ENCODE peak calls at places on chromosomes 2 and 18, in five cellular contexts. D, J, E, S and A are unnamed samples.

GRCh38 chr2:11129598-11130449 is 25.4 kb upstream of the SLC66A3 start:
- DNase-seq in S (peak; percentile 89), D (no peak), J (no peak), E (peak; percentile 74), A (no peak)

GRCh38 chr2:46187112-46187618 is 110.0 kb upstream of the EPAS1 start:
- DNase-seq in J (no peak), D (peak; percentile 80), E (no peak), S (no peak), A (no peak)

GRCh38 chr18:43396266-43396665 is 119.0 kb upstream of the SYT4 start:
- DNase-seq in S (no peak), E (peak; percentile 5), J (no peak), D (no peak), A (no peak)

GRCh38 chr2:157334797-157335196 is 9.2 kb upstream of the ERMN start:
- DNase-seq in J (no peak), E (no peak), S (no peak), D (no peak), A (no peak)

GRCh38 chr2:143988082-143988481 is 531.8 kb downstream of the ZEB2 start:
- DNase-seq in D (no peak), J (no peak), S (no peak), E (no peak), A (no peak)

GRCh38 chr2:120511546-120512320 is 165.8 kb downstream of the INHBB start:
- DNase-seq in E (no peak), J (no peak), D (no peak), S (no peak), A (no peak)

GRCh38 chr2:85542777-85543176 is 3.8 kb downstream of the MAT2A start:
- DNase-seq in J (no peak), S (no peak), E (no peak), D (no peak), A (no peak)

GRCh38 chr2:136295168-136295567 is 177.2 kb upstream of the CXCR4 start:
- DNase-seq in D (no peak), J (no peak), E (no peak), S (no peak), A (no peak)

GRCh38 chr2:7813541-7814310 is 868.1 kb upstream of the ID2 start:
- DNase-seq in D (peak; percentile 15), S (no peak), J (peak; percentile 7), E (no peak), A (no peak)

GRCh38 chr2:168518555-168519066 is 62.5 kb downstream of the CERS6 start:
- DNase-seq in D (no peak), J (no peak), S (no peak), E (no peak), A (no peak)

GRCh38 chr2:82896117-82896516 is 1563.0 kb downstream of the SUCLG1 start:
- DNase-seq in D (no peak), E (no peak), J (no peak), S (no peak), A (no peak)

GRCh38 chr18:57743008-57743407 is 60.1 kb downstream of the ATP8B1 start:
- DNase-seq in E (no peak), D (peak; percentile 30), S (no peak), J (peak; percentile 40), A (no peak)

GRCh38 chr2:236309669-236310029 is 45.4 kb upstream of the ASB18 start:
- DNase-seq in D (no peak), S (peak; percentile 16), J (no peak), E (peak; percentile 37), A (no peak)

GRCh38 chr2:67108231-67108630 is 288.9 kb upstream of the ETAA1 start:
- DNase-seq in E (no peak), D (no peak), S (no peak), J (no peak), A (no peak)

GRCh38 chr2:187481543-187481942 is 33.5 kb upstream of the CALCRL start:
- DNase-seq in E (no peak), D (no peak), S (no peak), J (no peak), A (no peak)

GRCh38 chr2:208334230-208334629 is 68.2 kb downstream of the PIKFYVE start:
- DNase-seq in J (no peak), E (no peak), D (no peak), S (no peak), A (no peak)

GRCh38 chr2:104448661-104449410 is 405.1 kb upstream of the POU3F3 start:
- DNase-seq in E (no peak), D (no peak), S (no peak), J (no peak), A (no peak)

GRCh38 chr2:152525277-152525838 is 190.4 kb downstream of the FMNL2 start:
- DNase-seq in E (peak; percentile 49), D (no peak), S (no peak), J (no peak), A (no peak)

GRCh38 chr18:9055185-9055584 is 47.3 kb upstream of the NDUFV2 start:
- DNase-seq in S (no peak), D (peak; percentile 74), J (peak; percentile 40), E (peak; percentile 47), A (no peak)
- TF ChIP-seq CTCF in S (peak; percentile 78), D (peak; percentile 27), J (peak; percentile 32), E (peak; percentile 50), A (no peak)

GRCh38 chr2:216339456-216340279 is 32.6 kb downstream of the MARCHF4 start:
- DNase-seq in D (peak; percentile 44), S (no peak), J (no peak), E (peak; percentile 23), A (no peak)
- TF ChIP-seq CTCF in D (peak; percentile 42), S (no peak), J (peak; percentile 33), E (no peak), A (no peak)

GRCh38 chr2:177429688-177430325 is 37.2 kb downstream of the AGPS start:
- DNase-seq in D (peak; percentile 63), J (peak; percentile 29), E (no peak), S (no peak), A (no peak)

GRCh38 chr2:177432703-177433102 is 40.1 kb downstream of the AGPS start:
- DNase-seq in D (no peak), E (no peak), S (no peak), J (no peak), A (no peak)

GRCh38 chr2:177434475-177434874 is 41.9 kb downstream of the AGPS start:
- DNase-seq in S (no peak), D (no peak), E (no peak), J (no peak), A (no peak)

GRCh38 chr2:177430425-177430824 is 37.9 kb downstream of the AGPS start:
- DNase-seq in S (no peak), J (no peak), D (no peak), E (no peak), A (no peak)

GRCh38 chr2:177433402-177433801 is 40.8 kb downstream of the AGPS start:
- DNase-seq in D (no peak), J (no peak), S (no peak), E (peak; percentile 16), A (no peak)
- TF ChIP-seq CTCF in D (no peak), J (no peak), S (no peak), E (no peak), A (no peak)

GRCh38 chr18:8006979-8007378 is 439.9 kb downstream of the PTPRM start:
- DNase-seq in E (no peak), D (no peak), J (no peak), S (no peak), A (no peak)

DNA sequence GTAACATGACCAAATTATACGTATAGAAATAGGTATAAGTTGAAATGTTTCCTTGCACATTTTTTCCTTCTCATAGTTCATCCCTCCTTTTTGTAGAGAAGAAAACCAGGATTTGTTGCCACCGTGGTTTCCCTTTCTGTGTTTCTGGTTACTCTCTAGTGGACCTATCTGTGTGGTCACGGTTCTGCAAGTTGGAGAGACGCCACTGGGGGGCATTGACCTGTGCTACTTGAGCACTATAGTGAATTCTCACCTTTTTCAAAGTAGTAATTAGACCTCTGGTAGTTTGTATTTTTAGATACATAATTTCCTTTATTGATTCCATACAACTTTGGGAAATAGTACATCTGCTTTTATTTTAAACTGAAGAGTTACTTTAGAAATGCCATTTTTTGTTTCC is 444.8 kb downstream of the PTPRM start:
- DNase-seq in J (no peak), E (no peak), S (no peak), D (no peak), A (no peak)
- TF ChIP-seq CTCF in J (peak; percentile 1), E (no peak), S (peak; percentile 45), D (no peak), A (no peak)

DNA sequence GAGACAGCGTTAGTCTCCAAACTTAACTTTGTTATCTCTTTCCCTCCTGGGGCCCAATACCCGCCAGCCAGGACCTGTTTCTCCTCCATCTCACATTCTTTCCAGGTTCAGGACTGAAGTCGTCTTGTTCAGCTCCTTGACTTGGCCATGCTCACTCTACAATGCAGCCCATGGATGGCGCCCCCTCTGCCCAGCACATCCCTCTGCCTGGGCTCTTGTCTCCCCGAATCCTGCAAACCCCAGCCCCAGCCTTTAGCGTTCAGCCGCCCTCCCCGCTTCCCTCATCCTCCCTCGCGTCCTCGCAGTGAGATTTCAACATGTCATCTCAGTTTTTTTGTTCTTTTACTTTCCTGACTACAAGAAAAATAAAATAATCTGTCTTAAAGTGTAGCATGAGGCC is 1.2 kb downstream of the FAM178B start:
- DNase-seq in J (no peak), E (no peak), S (no peak), D (no peak), A (no peak)
- TF ChIP-seq CTCF in J (no peak), E (no peak), S (no peak), D (no peak), A (no peak)

GRCh38 chr2:73386342-73386868 is 769 bp downstream of the ALMS1 start:
- DNase-seq in S (no peak), D (no peak), E (no peak), J (no peak), A (peak; percentile 23)

GRCh38 chr2:73383036-73383435 is 2.6 kb upstream of the ALMS1 start:
- DNase-seq in E (no peak), S (no peak), D (no peak), J (no peak), A (no peak)

GRCh38 chr2:73386894-73387636 is 1.4 kb downstream of the ALMS1 start:
- DNase-seq in D (no peak), S (peak; percentile 7), J (no peak), E (no peak), A (no peak)

DNA sequence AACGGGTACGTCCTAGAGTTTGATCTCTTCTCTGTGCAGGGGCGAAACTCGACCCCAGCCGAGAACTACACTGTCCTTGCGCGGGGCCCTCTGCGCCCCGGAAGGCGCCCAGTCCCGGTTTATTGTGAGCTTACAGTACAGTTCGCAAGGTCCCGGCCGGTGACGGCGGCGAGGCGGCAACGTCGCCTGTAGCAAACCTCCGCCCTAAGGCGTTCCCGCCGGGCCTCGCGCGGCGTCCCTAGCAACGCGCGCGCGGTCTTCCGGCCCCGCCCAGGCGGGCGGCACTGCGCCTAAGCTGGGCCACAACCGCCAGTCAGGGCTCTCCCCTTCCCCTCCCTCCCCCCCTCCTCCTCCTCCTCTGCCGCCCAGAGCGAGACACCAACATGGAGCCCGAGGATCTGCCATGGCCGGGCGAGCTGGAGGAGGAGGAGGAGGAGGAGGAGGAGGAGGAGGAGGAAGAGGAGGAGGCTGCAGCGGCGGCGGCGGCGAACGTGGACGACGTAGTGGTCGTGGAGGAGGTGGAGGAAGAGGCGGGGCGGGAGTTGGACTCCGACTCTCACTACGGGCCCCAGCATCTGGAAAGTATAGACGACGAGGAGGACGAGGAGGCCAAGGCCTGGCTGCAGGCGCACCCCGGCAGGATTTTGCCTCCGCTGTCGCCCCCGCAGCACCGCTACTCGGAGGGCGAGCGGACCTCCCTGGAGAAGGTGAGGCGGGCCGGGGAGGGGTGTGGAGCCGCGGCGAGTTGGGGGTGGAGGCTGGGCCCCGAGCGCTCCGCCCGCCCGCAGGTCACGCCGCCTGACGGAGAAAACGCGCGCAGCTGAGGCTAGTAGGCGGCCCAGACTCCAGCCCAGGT is at the start of gene ALMS1:
- DNase-seq in S (peak; percentile 96), D (peak; percentile 61), E (peak; percentile 94), J (peak; percentile 62), A (peak; percentile 57)
- TF ChIP-seq CTCF in S (peak; percentile 24), D (peak; percentile 38), E (no peak), J (peak; percentile 5), A (no peak)